ENCODE peak calls at places on chromosomes 13 and 19, in five cellular contexts. One of them, this sample, is unnamed.
A peak's percentile ranks its signal among the peaks of the same experiment; 100 is the strongest.

GRCh38 chr13:32415019-32415418 is 12.9 kb downstream of the N4BP2L1 start:
- DNase-seq in A549: peak; percentile 8
- DNase-seq in K562: no peak
- DNase-seq in GM12878: no peak
- DNase-seq in HepG2: no peak
- DNase-seq in this sample: peak; percentile 82

GRCh38 chr13:96091164-96091931 is 1.4 kb downstream of the HS6ST3 start:
- DNase-seq in A549: no peak
- DNase-seq in K562: no peak
- DNase-seq in GM12878: no peak
- DNase-seq in HepG2: no peak
- DNase-seq in this sample: peak; percentile 67

GRCh38 chr13:111645198-111645597 is 324.8 kb downstream of the TEX29 start:
- DNase-seq in A549: no peak
- DNase-seq in K562: no peak
- DNase-seq in GM12878: no peak
- DNase-seq in HepG2: no peak
- DNase-seq in this sample: no peak

GRCh38 chr13:53064721-53065120 is 36.1 kb downstream of the OLFM4 start:
- DNase-seq in A549: no peak
- DNase-seq in K562: no peak
- DNase-seq in GM12878: no peak
- DNase-seq in HepG2: no peak
- DNase-seq in this sample: no peak

GRCh38 chr19:32165750-32166149 is 179.7 kb upstream of the ZNF507 start:
- DNase-seq in A549: no peak
- DNase-seq in K562: no peak
- DNase-seq in GM12878: no peak
- DNase-seq in HepG2: no peak
- DNase-seq in this sample: no peak

GRCh38 chr13:105871768-105872167 is 663.7 kb downstream of the EFNB2 start:
- DNase-seq in A549: no peak
- DNase-seq in K562: no peak
- DNase-seq in GM12878: no peak
- DNase-seq in HepG2: no peak
- DNase-seq in this sample: no peak

GRCh38 chr13:32528358-32528757 is 10.2 kb downstream of the N4BP2L2 start:
- DNase-seq in A549: no peak
- DNase-seq in K562: no peak
- DNase-seq in GM12878: no peak
- DNase-seq in HepG2: no peak
- DNase-seq in this sample: no peak

GRCh38 chr13:41025518-41025917 is 6.4 kb upstream of the ELF1 start:
- DNase-seq in A549: no peak
- DNase-seq in K562: no peak
- DNase-seq in GM12878: no peak
- DNase-seq in HepG2: peak; percentile 81
- DNase-seq in this sample: no peak

GRCh38 chr13:111339366-111340143 is 19.1 kb downstream of the TEX29 start:
- DNase-seq in A549: no peak
- DNase-seq in K562: no peak
- DNase-seq in GM12878: no peak
- DNase-seq in HepG2: no peak
- DNase-seq in this sample: no peak

GRCh38 chr19:9668544-9668943 is 6.4 kb downstream of the ZNF562 start:
- DNase-seq in A549: no peak
- DNase-seq in K562: no peak
- DNase-seq in GM12878: no peak
- DNase-seq in HepG2: no peak
- DNase-seq in this sample: no peak

GRCh38 chr19:3412066-3412465 is 45.7 kb downstream of the NFIC start:
- DNase-seq in A549: no peak
- DNase-seq in K562: no peak
- DNase-seq in GM12878: no peak
- DNase-seq in HepG2: no peak
- DNase-seq in this sample: no peak
- H3K27ac ChIP-seq in A549: no peak overlapping the region
- H3K27ac ChIP-seq in K562: no peak overlapping the region
- H3K27ac ChIP-seq in GM12878: no peak overlapping the region
- H3K27ac ChIP-seq in HepG2: peak overlapping the region; percentile 61
- H3K27ac ChIP-seq in this sample: no peak overlapping the region

GRCh38 chr19:14473915-14474578 is 1.1 kb downstream of the PTGER1 start:
- DNase-seq in A549: no peak
- DNase-seq in K562: no peak
- DNase-seq in GM12878: no peak
- DNase-seq in HepG2: no peak
- DNase-seq in this sample: peak; percentile 71
- TF ChIP-seq JUNB in A549: no peak
- TF ChIP-seq JUNB in K562: no peak
- TF ChIP-seq JUNB in GM12878: no peak
- TF ChIP-seq JUNB in HepG2: no peak
- TF ChIP-seq JUNB in this sample: no peak

DNA sequence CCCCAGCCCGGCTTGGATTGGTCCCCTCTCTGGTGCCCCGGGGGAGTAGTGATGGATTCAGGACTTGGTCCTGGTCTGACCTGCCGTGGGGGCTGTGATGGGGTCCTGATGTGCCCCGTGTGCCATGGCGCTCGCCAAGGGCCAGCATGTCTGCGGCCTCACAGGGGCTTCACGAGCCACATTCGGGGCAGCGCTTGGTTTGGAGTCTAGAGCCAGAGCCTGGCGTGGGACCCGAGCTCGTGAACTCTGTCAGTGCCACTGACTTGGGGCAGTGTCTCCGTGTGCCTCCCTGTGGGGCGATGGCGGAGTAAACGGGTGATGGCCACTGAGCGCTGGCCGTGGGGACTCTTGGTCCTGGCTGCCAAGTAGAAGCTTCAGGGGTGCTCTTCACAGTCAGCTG is 17.1 kb downstream of the KDM4B start:
- DNase-seq in A549: no peak
- DNase-seq in K562: no peak
- DNase-seq in GM12878: no peak
- DNase-seq in HepG2: no peak
- DNase-seq in this sample: no peak
- H3K27ac ChIP-seq in A549: no peak overlapping the region
- H3K27ac ChIP-seq in K562: no peak overlapping the region
- H3K27ac ChIP-seq in GM12878: no peak overlapping the region
- H3K27ac ChIP-seq in HepG2: no peak overlapping the region
- H3K27ac ChIP-seq in this sample: no peak overlapping the region

DNA sequence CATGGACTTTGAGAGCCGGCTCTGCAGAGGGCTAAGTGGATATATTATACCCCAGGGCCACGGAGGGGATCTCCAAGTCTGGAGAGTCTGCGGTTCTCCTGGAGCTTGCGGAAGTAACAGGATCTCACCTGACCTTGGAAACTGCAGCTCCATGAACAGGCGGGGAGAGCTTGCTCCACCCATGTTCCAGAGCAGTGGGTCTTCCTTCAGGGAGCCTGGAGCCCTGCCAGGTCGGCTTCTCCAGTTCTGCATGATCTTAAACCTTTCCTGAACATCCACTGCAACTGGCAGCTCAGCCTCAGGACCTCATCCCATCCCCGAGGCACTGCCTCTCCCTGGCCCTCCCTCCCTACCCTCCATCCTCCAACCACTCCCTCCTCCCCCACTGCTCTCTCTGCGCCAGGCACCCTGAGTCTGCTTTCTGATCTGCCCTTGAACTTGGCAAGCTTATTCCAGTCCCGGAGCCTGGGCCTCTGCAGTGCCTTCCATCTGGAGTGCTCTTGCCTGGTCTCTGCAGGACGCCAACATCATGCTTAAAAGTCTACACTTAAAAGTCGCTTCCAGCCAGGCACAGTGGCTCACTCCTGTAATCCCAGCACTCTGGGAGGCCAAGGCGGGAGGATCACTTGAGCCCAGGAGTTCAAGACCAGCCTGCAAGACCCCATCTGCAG is 13.2 kb downstream of the ATCAY start:
- DNase-seq in A549: no peak
- DNase-seq in K562: no peak
- DNase-seq in GM12878: no peak
- DNase-seq in HepG2: no peak
- DNase-seq in this sample: no peak
- TF ChIP-seq JUNB in A549: no peak
- TF ChIP-seq JUNB in K562: no peak
- TF ChIP-seq JUNB in GM12878: no peak
- TF ChIP-seq JUNB in HepG2: no peak
- TF ChIP-seq JUNB in this sample: no peak

This sample was measured in GM23338.